ENCODE peak calls at places on chromosomes 11 and 22, in five cellular contexts. One of them, this sample, is unnamed. For H3K4me1, the result is how much of the 10 kb centered on the place peaks cover.

GRCh38 chr11:101262995-101263394 is 133.4 kb upstream of the PGR start:
- DNase-seq in GM23338: no peak
- DNase-seq in OCI-LY7: no peak
- DNase-seq in HCT116: no peak
- DNase-seq in PC-3: no peak
- DNase-seq in this sample: no peak

GRCh38 chr22:38718414-38718813 is 12.7 kb downstream of the GTPBP1 start:
- DNase-seq in GM23338: peak
- DNase-seq in OCI-LY7: no peak
- DNase-seq in HCT116: peak
- DNase-seq in PC-3: peak
- DNase-seq in this sample: peak

GRCh38 chr11:14902650-14903350 is 10.8 kb upstream of the CYP2R1 start:
- DNase-seq in GM23338: no peak
- DNase-seq in OCI-LY7: no peak
- DNase-seq in HCT116: no peak
- DNase-seq in PC-3: peak
- DNase-seq in this sample: no peak

GRCh38 chr22:32751065-32751739 is 50.3 kb upstream of the TIMP3 start:
- DNase-seq in GM23338: no peak
- DNase-seq in OCI-LY7: no peak
- DNase-seq in HCT116: no peak
- DNase-seq in PC-3: no peak
- DNase-seq in this sample: no peak

GRCh38 chr11:114149689-114150407 is 90.3 kb downstream of the ZBTB16 start:
- DNase-seq in GM23338: no peak
- DNase-seq in OCI-LY7: no peak
- DNase-seq in HCT116: no peak
- DNase-seq in PC-3: no peak
- DNase-seq in this sample: no peak

GRCh38 chr22:31943976-31944699 is at the start of gene YWHAH:
- DNase-seq in GM23338: peak
- DNase-seq in OCI-LY7: peak
- DNase-seq in HCT116: peak
- DNase-seq in PC-3: peak
- DNase-seq in this sample: peak

GRCh38 chr11:116736763-116737162 is 36.0 kb downstream of the BUD13 start:
- DNase-seq in GM23338: peak
- DNase-seq in OCI-LY7: peak
- DNase-seq in HCT116: peak
- DNase-seq in PC-3: peak
- DNase-seq in this sample: no peak

GRCh38 chr11:24593332-24593731 is 96.5 kb downstream of the LUZP2 start:
- DNase-seq in GM23338: no peak
- DNase-seq in OCI-LY7: no peak
- DNase-seq in HCT116: no peak
- DNase-seq in PC-3: no peak
- DNase-seq in this sample: no peak

GRCh38 chr22:20084547-20085413 is 4.7 kb downstream of the DGCR8 start:
- DNase-seq in GM23338: peak
- DNase-seq in OCI-LY7: peak
- DNase-seq in HCT116: no peak
- DNase-seq in PC-3: no peak
- DNase-seq in this sample: peak

GRCh38 chr11:44065161-44065571 is 904 bp upstream of the ACCS start:
- DNase-seq in GM23338: peak
- DNase-seq in OCI-LY7: no peak
- DNase-seq in HCT116: no peak
- DNase-seq in PC-3: no peak
- DNase-seq in this sample: no peak

GRCh38 chr22:31346733-31347250 is 646 bp upstream of the PATZ1 start:
- DNase-seq in GM23338: peak
- DNase-seq in OCI-LY7: no peak
- DNase-seq in HCT116: no peak
- DNase-seq in PC-3: peak
- DNase-seq in this sample: peak

GRCh38 chr11:82899191-82899820 is 924 bp downstream of the PRCP start:
- DNase-seq in GM23338: no peak
- DNase-seq in OCI-LY7: peak
- DNase-seq in HCT116: no peak
- DNase-seq in PC-3: no peak
- DNase-seq in this sample: no peak

GRCh38 chr11:69772646-69773045 is 2.5 kb downstream of the FGF4 start:
- DNase-seq in GM23338: no peak
- DNase-seq in OCI-LY7: no peak
- DNase-seq in HCT116: no peak
- DNase-seq in PC-3: no peak
- DNase-seq in this sample: no peak

GRCh38 chr22:27378343-27378800 is 423.2 kb downstream of the MN1 start:
- DNase-seq in GM23338: no peak
- DNase-seq in OCI-LY7: no peak
- DNase-seq in HCT116: no peak
- DNase-seq in PC-3: no peak
- DNase-seq in this sample: no peak

GRCh38 chr11:63816732-63817131 is 3.5 kb downstream of the SPINDOC start:
- DNase-seq in GM23338: no peak
- DNase-seq in OCI-LY7: no peak
- DNase-seq in HCT116: no peak
- DNase-seq in PC-3: no peak
- DNase-seq in this sample: no peak

GRCh38 chr22:44729391-44730012 is 22.9 kb upstream of the ARHGAP8 start:
- DNase-seq in GM23338: no peak
- DNase-seq in OCI-LY7: no peak
- DNase-seq in HCT116: no peak
- DNase-seq in PC-3: no peak
- DNase-seq in this sample: peak

GRCh38 chr11:88979641-88980040 is 86.1 kb downstream of the GRM5 start:
- DNase-seq in GM23338: no peak
- DNase-seq in OCI-LY7: no peak
- DNase-seq in HCT116: no peak
- DNase-seq in PC-3: peak
- DNase-seq in this sample: no peak

GRCh38 chr22:20400606-20401375 is 6.8 kb downstream of the ZNF74 start:
- DNase-seq in GM23338: no peak
- DNase-seq in OCI-LY7: no peak
- DNase-seq in HCT116: no peak
- DNase-seq in PC-3: no peak
- DNase-seq in this sample: no peak

GRCh38 chr11:3178349-3178748 is 13.2 kb upstream of the OSBPL5 start:
- DNase-seq in GM23338: no peak
- DNase-seq in OCI-LY7: no peak
- DNase-seq in HCT116: no peak
- DNase-seq in PC-3: no peak
- DNase-seq in this sample: no peak

GRCh38 chr22:48198489-48199459 is 1436.3 kb downstream of the TBC1D22A start:
- DNase-seq in GM23338: peak
- DNase-seq in OCI-LY7: no peak
- DNase-seq in HCT116: no peak
- DNase-seq in PC-3: no peak
- DNase-seq in this sample: no peak

GRCh38 chr11:86069408-86070086 is 663 bp upstream of the PICALM start:
- DNase-seq in GM23338: peak
- DNase-seq in OCI-LY7: peak
- DNase-seq in HCT116: peak
- DNase-seq in PC-3: peak
- DNase-seq in this sample: peak

GRCh38 chr11:45234306-45235006 is 51.7 kb downstream of the SYT13 start:
- DNase-seq in GM23338: no peak
- DNase-seq in OCI-LY7: no peak
- DNase-seq in HCT116: no peak
- DNase-seq in PC-3: no peak
- DNase-seq in this sample: no peak

GRCh38 chr11:120182357-120182756 is 28.5 kb upstream of the OAF start:
- DNase-seq in GM23338: no peak
- DNase-seq in OCI-LY7: no peak
- DNase-seq in HCT116: no peak
- DNase-seq in PC-3: no peak
- DNase-seq in this sample: peak

GRCh38 chr11:113119074-113119473 is 157.9 kb downstream of the NCAM1 start:
- DNase-seq in GM23338: no peak
- DNase-seq in OCI-LY7: no peak
- DNase-seq in HCT116: no peak
- DNase-seq in PC-3: no peak
- DNase-seq in this sample: no peak

GRCh38 chr11:20056109-20057054 is 103.9 kb downstream of the DBX1 start:
- DNase-seq in GM23338: no peak
- DNase-seq in OCI-LY7: no peak
- DNase-seq in HCT116: no peak
- DNase-seq in PC-3: no peak
- DNase-seq in this sample: no peak

GRCh38 chr22:36104988-36105387 is 55.6 kb downstream of the APOL3 start:
- DNase-seq in GM23338: no peak
- DNase-seq in OCI-LY7: no peak
- DNase-seq in HCT116: no peak
- DNase-seq in PC-3: peak
- DNase-seq in this sample: no peak

GRCh38 chr11:132719684-132720083 is 812.6 kb downstream of the OPCML start:
- DNase-seq in GM23338: no peak
- DNase-seq in OCI-LY7: no peak
- DNase-seq in HCT116: no peak
- DNase-seq in PC-3: no peak
- DNase-seq in this sample: no peak

GRCh38 chr11:119115484-119116234 is 5.7 kb upstream of the HINFP start:
- DNase-seq in GM23338: peak
- DNase-seq in OCI-LY7: no peak
- DNase-seq in HCT116: no peak
- DNase-seq in PC-3: no peak
- DNase-seq in this sample: no peak

GRCh38 chr11:69540118-69541000 is 58.9 kb downstream of the LINC01488 start:
- DNase-seq in GM23338: peak
- DNase-seq in OCI-LY7: no peak
- DNase-seq in HCT116: no peak
- DNase-seq in PC-3: peak
- DNase-seq in this sample: no peak

DNA sequence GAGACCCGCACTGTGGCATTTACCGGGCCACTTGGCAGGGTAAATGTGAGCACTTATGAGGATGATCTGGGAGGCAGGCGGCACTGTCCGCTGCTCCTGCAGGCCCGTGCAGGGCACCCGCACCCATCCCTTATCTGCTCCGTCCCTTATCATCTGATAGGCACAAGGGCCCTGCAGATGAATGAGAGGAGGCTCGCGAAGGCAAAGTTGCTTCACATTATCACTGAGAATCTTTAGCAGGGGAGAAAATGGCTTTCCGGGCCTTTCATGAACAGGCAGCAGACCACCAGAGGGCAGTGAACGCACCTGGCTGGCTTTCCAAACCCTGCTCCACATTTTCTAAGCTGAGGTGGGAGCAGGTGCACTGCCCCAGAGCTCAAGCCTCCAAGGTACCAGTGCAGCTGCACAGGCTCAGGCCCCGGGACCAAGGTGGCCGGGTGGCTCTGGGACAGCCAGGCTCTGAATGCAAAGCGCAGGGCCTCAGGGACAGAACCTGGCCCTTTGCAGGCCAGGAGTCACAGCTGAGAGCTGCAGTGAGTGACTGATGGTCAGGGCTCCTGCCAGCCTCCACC is 165.6 kb downstream of the SHANK2 start:
- DNase-seq in GM23338: peak
- DNase-seq in OCI-LY7: peak
- DNase-seq in HCT116: no peak
- DNase-seq in PC-3: peak
- DNase-seq in this sample: peak
- TF ChIP-seq CTCF in GM23338: peak
- TF ChIP-seq CTCF in OCI-LY7: peak
- TF ChIP-seq CTCF in HCT116: peak
- TF ChIP-seq CTCF in PC-3: peak
- TF ChIP-seq CTCF in this sample: peak

DNA sequence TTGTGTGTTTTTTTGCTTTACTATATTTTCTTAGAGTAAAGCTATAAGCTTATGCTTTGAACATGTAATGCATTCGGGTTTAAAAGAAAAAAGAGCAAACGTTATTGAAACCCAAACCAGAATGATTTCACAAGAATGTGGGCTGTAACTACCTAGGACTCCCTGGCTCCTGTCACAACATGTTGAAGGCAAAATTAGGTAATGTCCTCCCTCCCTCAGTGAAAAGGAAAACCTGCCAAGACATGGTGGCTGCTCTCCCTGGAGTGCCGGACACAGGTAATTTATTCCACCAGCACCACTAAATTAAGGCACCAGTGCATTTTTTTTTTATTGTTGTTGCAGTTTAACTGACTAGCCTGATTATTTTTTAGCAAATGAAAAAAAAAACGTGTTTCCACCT is 134.8 kb downstream of the CCDC34 start:
- DNase-seq in GM23338: no peak
- DNase-seq in OCI-LY7: no peak
- DNase-seq in HCT116: no peak
- DNase-seq in PC-3: no peak
- DNase-seq in this sample: no peak
- TF ChIP-seq EZH2phosphoT487 in GM23338: no peak
- TF ChIP-seq EZH2phosphoT487 in OCI-LY7: no peak
- TF ChIP-seq EZH2phosphoT487 in HCT116: no peak
- TF ChIP-seq EZH2phosphoT487 in PC-3: no peak
- TF ChIP-seq EZH2phosphoT487 in this sample: no peak

DNA sequence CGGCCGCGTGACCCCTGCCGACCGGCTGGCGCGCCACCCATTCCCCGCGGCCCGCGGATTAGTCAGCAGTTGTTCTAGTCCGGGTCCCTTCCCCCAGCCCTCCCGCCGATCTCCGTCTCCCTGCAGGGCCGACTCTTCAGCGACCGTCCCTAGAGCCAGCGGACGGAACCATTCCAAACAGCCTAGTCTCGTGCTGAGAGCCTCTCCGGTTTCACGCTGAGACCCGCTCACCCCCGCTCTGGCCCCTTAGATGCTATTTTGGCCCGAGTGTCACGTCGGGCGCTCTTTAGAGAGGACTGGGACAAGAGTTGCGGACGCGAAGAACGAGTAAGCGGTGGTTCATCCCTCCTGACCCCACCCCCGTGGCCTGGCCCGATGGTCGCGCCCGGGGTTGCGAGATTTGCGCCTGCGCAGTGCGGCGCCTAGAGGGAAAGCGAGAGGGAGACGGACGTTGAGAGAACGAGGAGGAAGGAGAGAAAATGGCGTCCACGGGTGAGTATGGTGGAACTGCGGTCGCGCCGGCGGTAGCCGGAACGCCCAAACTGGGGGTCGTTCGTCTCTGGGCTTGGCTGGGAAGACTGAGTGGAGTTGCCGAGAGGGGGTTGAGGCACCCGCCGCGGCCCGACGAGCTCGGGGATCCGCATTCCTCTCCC is at the start of the genes EWSR1 and RHBDD3:
- DNase-seq in GM23338: peak
- DNase-seq in OCI-LY7: peak
- DNase-seq in HCT116: peak
- DNase-seq in PC-3: peak
- DNase-seq in this sample: peak
- H3K4me1 ChIP-seq in GM23338: under half
- H3K4me1 ChIP-seq in OCI-LY7: under half
- H3K4me1 ChIP-seq in HCT116: under half
- H3K4me1 ChIP-seq in PC-3: under half
- H3K4me1 ChIP-seq in this sample: under half

DNA sequence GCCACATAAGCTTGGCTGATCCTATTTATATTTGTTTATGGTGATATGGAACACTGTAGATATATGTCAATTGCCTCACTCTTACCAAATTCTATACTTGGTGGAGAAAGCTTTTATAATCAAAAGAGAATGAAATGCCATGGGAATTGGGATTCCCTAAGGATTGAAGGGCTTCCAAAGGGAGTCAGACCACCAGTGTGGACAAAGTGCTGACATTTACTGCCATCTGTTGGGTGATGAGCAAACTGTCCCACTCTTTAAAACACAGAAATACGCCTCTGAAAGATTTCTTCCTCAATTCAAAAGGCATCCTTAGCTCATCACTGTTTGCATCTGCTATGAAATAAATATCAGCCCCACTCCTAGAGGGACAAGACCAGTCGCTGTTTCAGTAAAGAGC is 7.1 kb downstream of the SLC1A2 start:
- DNase-seq in GM23338: peak
- DNase-seq in OCI-LY7: no peak
- DNase-seq in HCT116: no peak
- DNase-seq in PC-3: peak
- DNase-seq in this sample: no peak
- TF ChIP-seq CTCF in GM23338: peak
- TF ChIP-seq CTCF in OCI-LY7: peak
- TF ChIP-seq CTCF in HCT116: peak
- TF ChIP-seq CTCF in PC-3: peak
- TF ChIP-seq CTCF in this sample: peak

This sample was measured in hepatocyte.